ENCODE peak calls at places on chromosomes 13 and 19, in six cellular contexts. N, U, Y, O, M and H are unnamed samples. For H3F3A, the result is how much of the 10 kb centered on the place peaks cover.

GRCh38 chr19:35860818-35861639 is 4.3 kb downstream of the KIRREL2 start:
- DNase-seq in N (no peak), U (peak), Y (no peak), O (no peak), M (no peak), H (peak)

GRCh38 chr13:29594310-29594709 is 1.2 kb downstream of the SLC7A1 start:
- DNase-seq in N (peak), M (peak), U (peak), Y (peak), O (peak), H (peak)

GRCh38 chr13:97272526-97272925 is 50.4 kb downstream of the MBNL2 start:
- DNase-seq in Y (no peak), N (no peak), M (no peak), U (no peak), O (no peak), H (no peak)

GRCh38 chr13:93977986-93978385 is 501.5 kb downstream of the DCT start:
- DNase-seq in U (no peak), N (no peak), O (no peak), Y (no peak), M (no peak), H (no peak)

GRCh38 chr13:23050126-23050525 is 130.7 kb upstream of the SGCG start:
- DNase-seq in U (no peak), N (no peak), Y (no peak), O (no peak), M (no peak), H (no peak)

GRCh38 chr13:41658057-41658642 is 200.8 kb downstream of the RGCC start:
- DNase-seq in N (no peak), M (no peak), Y (no peak), O (no peak), U (peak), H (no peak)

GRCh38 chr13:44098559-44098958 is 218.9 kb downstream of the LACC1 start:
- DNase-seq in M (no peak), Y (no peak), U (no peak), O (no peak), N (no peak), H (no peak)

GRCh38 chr13:111288276-111288675 is 32.2 kb upstream of the TEX29 start:
- DNase-seq in N (no peak), Y (no peak), O (no peak), U (no peak), M (no peak), H (no peak)

GRCh38 chr19:17841810-17842662 is 5.7 kb downstream of the JAK3 start:
- DNase-seq in U (peak), N (peak), O (peak), Y (no peak), M (peak), H (peak)

GRCh38 chr13:79710376-79710775 is 229.4 kb downstream of the NDFIP2 start:
- DNase-seq in Y (no peak), N (peak), U (no peak), O (peak), M (no peak), H (no peak)

GRCh38 chr13:30865131-30866009 is 40.7 kb upstream of the MEDAG start:
- DNase-seq in M (peak), Y (peak), U (peak), N (peak), O (peak), H (peak)

GRCh38 chr19:38162094-38162493 is 61.9 kb downstream of the DPF1 start:
- DNase-seq in Y (no peak), N (no peak), O (no peak), M (no peak), U (no peak), H (no peak)

GRCh38 chr19:40601061-40601973 is at the start of gene LTBP4:
- DNase-seq in O (peak), M (no peak), N (peak), Y (peak), U (peak), H (peak)

GRCh38 chr19:48966541-48967345 is 1.6 kb downstream of the FTL start:
- DNase-seq in O (no peak), N (peak), M (no peak), Y (no peak), U (no peak), H (peak)

GRCh38 chr13:39684531-39685137 is 29.2 kb downstream of the COG6 start:
- DNase-seq in O (peak), Y (peak), M (peak), U (peak), N (peak), H (peak)

GRCh38 chr13:109938255-109938936 is 152.0 kb upstream of the IRS2 start:
- DNase-seq in Y (no peak), U (no peak), M (peak), O (no peak), N (peak), H (no peak)

GRCh38 chr19:6521718-6522646 is 8.8 kb upstream of the TNFSF9 start:
- DNase-seq in M (no peak), Y (no peak), N (peak), O (no peak), U (peak), H (no peak)

GRCh38 chr13:45518525-45519235 is 53.9 kb downstream of the COG3 start:
- DNase-seq in Y (no peak), N (peak), M (peak), O (no peak), U (no peak), H (no peak)

GRCh38 chr13:27043013-27043412 is 128.6 kb downstream of the USP12 start:
- DNase-seq in U (peak), N (peak), O (peak), Y (no peak), M (peak), H (no peak)

GRCh38 chr13:25766576-25766975 is 285.2 kb downstream of the SHISA2 start:
- DNase-seq in U (no peak), N (no peak), M (no peak), O (no peak), Y (no peak), H (no peak)

GRCh38 chr13:34038326-34039068 is 220.5 kb downstream of the RFC3 start:
- DNase-seq in N (no peak), U (no peak), Y (peak), O (no peak), M (no peak), H (no peak)

GRCh38 chr13:82275644-82276043 is 1606.6 kb downstream of the SLITRK1 start:
- DNase-seq in N (no peak), M (no peak), O (no peak), U (no peak), Y (no peak), H (no peak)

GRCh38 chr13:50149932-50150331 is 134.7 kb downstream of the KCNRG start:
- DNase-seq in O (no peak), U (no peak), Y (no peak), M (no peak), N (no peak), H (no peak)

GRCh38 chr13:75135325-75135825 is 346.6 kb downstream of the TBC1D4 start:
- DNase-seq in M (peak), U (no peak), N (peak), Y (no peak), O (no peak), H (no peak)

GRCh38 chr19:19061491-19061890 is 2.3 kb upstream of the SLC25A42 start:
- DNase-seq in M (no peak), O (no peak), Y (no peak), U (no peak), N (no peak), H (no peak)

GRCh38 chr19:33639034-33639681 is 17.4 kb downstream of the CHST8 start:
- DNase-seq in M (no peak), Y (peak), U (no peak), N (no peak), O (no peak), H (no peak)

GRCh38 chr13:91154954-91155353 is 192.5 kb upstream of the MIR17HG start:
- DNase-seq in M (no peak), O (no peak), N (no peak), Y (no peak), U (peak), H (no peak)

GRCh38 chr19:54302252-54302651 is 10.7 kb downstream of the LILRA5 start:
- DNase-seq in M (no peak), N (no peak), O (no peak), U (no peak), Y (no peak), H (no peak)

DNA sequence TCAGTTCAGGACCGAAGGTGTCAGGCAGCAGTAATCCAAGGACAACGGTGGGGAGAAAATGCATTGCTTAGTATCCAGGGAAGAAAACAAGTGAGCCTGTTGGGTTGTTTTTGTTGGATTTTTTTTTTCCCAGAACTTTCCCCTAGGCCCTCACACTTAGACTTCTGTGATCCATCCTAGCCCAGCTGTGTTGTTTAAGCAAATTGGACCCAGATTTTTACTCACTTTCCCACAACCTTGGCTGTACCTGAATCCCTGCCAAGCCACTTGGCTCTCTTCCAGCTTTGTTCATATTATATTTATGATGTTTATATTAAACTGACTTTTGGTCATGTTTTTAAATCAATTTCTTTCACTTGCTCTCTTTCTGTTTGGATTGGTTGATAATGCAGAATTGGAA is 16.5 kb downstream of the OLFM4 start:
- DNase-seq in M (no peak), U (no peak), O (peak), N (no peak), Y (no peak), H (no peak)
- TF ChIP-seq EZH2phosphoT487 in M (no peak), U (no peak), O (no peak), N (no peak), Y (no peak), H (no peak)

DNA sequence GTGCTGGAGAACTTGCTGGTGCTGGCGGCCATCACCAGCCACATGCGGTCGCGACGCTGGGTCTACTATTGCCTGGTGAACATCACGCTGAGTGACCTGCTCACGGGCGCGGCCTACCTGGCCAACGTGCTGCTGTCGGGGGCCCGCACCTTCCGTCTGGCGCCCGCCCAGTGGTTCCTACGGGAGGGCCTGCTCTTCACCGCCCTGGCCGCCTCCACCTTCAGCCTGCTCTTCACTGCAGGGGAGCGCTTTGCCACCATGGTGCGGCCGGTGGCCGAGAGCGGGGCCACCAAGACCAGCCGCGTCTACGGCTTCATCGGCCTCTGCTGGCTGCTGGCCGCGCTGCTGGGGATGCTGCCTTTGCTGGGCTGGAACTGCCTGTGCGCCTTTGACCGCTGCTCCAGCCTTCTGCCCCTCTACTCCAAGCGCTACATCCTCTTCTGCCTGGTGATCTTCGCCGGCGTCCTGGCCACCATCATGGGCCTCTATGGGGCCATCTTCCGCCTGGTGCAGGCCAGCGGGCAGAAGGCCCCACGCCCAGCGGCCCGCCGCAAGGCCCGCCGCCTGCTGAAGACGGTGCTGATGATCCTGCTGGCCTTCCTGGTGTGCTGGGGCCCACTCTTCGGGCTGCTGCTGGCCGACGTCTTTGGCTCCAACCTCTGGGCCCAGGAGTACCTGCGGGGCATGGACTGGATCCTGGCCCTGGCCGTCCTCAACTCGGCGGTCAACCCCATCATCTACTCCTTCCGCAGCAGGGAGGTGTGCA is 587 bp downstream of the S1PR4 start:
- DNase-seq in O (no peak), U (no peak), N (no peak), M (no peak), Y (no peak), H (no peak)
- H3K4me2 ChIP-seq in O (no peak), U (no peak), N (no peak), M (no peak), Y (no peak), H (no peak)

GRCh38 chr13:98295371-98295770 is 118.3 kb upstream of the RNF113B start:
- DNase-seq in O (no peak), U (no peak), Y (no peak), M (no peak), N (peak), H (no peak)
- H3F3A ChIP-seq in O (under half), U (under half), Y (under half), M (under half), N (under half), H (under half)

DNA sequence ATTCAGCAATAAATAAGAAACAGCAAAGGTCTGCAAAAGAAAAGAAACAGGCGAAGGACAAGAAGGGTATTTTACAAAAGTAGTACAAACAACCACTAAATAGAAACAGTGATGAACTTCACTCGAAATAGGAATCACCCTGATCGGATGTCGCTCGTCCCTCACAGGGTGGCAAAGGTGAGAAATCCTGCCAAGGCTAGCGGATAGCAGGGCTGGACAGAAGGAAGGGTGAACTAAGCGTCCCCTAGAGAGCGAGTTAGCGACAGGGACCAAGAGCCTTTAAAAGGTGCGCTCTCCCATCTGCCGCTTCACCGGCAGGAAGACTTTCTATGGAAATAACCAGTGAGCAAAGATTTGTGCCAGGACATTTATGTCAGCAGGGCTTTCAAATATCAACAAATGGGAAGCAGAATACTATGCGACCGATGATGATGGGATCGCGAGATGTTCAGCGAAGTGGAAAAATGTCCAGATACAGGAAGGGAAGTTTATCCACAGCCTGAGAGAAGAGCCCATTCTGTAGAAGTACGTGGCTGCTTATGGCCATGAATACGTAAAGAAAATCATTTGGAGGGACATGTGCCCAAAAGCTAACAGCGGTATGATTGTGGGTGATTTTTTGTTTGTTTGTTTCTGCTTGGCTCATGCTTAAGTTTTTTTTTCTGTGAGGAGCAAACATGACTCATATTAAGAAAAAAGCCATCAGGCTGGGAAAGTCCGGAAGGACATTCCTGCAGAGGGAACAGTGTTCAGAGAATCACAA is 18.9 kb downstream of the ELAVL1 start:
- DNase-seq in Y (no peak), M (peak), O (no peak), U (no peak), N (peak), H (no peak)
- TF ChIP-seq EZH2phosphoT487 in Y (no peak), M (no peak), O (no peak), U (no peak), N (no peak), H (no peak)

DNA sequence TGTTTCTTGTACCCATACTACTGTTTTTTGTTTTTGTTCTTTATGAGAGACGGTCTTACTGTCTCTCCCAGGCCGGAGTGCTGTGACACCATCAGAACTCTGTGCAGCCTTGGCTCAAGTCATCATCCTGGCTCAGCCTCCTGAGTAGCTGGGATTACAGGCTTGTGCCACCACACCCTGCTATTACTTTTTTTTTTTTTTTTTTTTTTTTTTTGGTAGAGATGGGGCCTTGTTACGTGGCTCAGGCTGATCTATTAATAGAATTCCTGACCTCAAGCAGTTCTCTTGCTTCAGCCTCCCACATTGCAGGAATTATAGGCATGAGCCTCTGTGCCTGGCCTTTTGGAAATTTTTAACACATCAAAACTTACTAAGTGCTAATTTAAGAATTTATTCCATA is 2.9 kb upstream of the ZNF304 start:
- DNase-seq in U (no peak), M (no peak), Y (no peak), N (peak), O (no peak), H (no peak)
- H3K4me2 ChIP-seq in U (no peak), M (no peak), Y (no peak), N (peak), O (no peak), H (no peak)

DNA sequence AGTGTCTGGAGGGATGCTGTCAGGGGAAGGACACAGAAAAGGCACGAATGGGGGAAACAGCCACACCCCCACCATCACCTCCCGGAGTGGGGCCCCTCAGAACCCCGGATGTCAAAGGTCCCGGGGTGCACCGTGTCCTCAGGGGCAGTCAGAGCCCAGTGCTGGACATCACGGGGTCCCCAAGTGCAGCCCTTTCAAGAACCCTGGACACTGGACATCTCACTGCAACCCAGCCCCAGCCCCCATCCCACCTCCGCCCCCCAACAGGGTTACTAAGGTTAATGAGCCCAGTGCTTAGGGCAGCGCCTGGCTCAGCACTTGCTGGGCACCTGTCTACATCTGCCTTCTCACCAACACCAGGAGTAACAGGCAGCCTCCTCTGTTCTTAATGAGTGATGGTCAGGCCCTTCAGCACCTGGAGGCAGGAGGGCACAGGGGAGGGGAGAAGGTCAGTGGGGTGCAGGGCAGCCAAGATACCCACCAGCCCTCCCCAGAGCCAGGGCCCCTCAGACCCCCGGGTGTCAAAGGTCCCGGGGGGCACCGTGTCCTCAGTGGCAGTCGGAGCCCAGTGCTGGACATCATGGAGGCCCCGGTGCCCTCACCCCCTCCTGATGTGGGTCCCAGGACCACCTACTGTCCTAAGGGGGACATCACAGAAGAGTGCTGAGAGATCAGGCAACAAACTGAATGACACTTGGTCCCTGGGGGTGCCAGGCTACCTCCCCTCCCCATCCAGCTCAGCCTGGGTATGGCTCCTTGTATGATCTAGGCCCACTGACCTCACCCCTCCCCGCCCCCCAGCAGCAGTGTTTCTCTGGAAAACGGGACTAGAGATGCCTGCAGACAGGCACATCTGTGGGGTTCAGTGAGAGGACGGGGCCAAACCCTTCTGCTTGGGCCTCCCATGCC is 9.0 kb downstream of the ACP4 start:
- DNase-seq in U (no peak), M (no peak), O (peak), N (no peak), Y (no peak), H (no peak)
- H3F3A ChIP-seq in U (half or more), M (under half), O (under half), N (under half), Y (under half), H (half or more)

DNA sequence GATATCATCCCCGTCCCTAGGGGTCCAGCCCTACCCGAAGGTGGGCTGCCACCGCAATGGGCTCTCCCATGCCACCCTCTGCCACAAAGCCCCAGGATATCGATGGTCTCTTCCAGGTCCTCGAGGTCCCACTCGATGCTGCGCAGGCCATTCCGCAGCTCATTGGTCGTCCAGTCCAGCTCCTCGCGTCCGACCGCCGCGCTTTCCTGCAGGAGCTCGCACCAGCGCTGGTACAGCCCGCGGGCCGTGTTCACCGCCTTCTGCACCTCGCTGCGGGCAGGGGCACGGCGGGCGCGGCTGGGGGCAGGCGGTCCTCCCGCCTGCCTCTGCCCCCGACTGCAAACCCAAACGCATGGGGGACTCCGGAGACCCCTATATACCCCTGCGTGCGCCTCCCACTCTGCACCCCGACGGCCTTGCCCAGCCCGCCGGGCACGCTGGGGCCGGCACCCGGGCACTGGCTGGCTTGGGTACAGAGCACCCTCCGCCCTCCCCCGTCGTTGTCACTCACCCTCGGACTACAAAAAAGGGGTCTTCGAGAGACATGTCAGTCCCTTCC is 468 bp downstream of the STX10 start:
- DNase-seq in M (peak), N (peak), U (peak), O (peak), Y (peak), H (peak)
- TF ChIP-seq EZH2phosphoT487 in M (no peak), N (no peak), U (no peak), O (no peak), Y (no peak), H (no peak)